ENCODE peak calls at places on chromosome 2, in ten cellular contexts. One of them, this sample, is unnamed.
A peak's percentile ranks its signal among the peaks of the same experiment; 100 is the strongest.

GRCh38 chr2:21793461-21793860 is 669.7 kb downstream of the TDRD15 start:
- DNase-seq in AG08396: no peak
- DNase-seq in stimulated activated CD4-positive, alpha-beta T cell treated with anti-CD3 and anti-CD28 coated beads, Interleukin-2, amount 100 ng/mL, for 24 hours: no peak
- DNase-seq in NCI-H345: no peak
- DNase-seq in RPMI8226: no peak
- DNase-seq in RPMI7951: no peak
- DNase-seq in NCI-H460: no peak
- DNase-seq in astrocyte of the spinal cord: no peak
- DNase-seq in GM04503: no peak
- DNase-seq in stimulated activated naive CD8-positive, alpha-beta T cell treated with anti-CD3 and anti-CD28 coated beads, Interleukin-15, Interleukin-2, amounts not matched to agents 100 U/mL and 50 U/mL, for 24 hours: no peak
- DNase-seq in this sample: no peak

GRCh38 chr2:186347472-186347871 is 138.6 kb upstream of the ZC3H15 start:
- DNase-seq in AG08396: no peak
- DNase-seq in stimulated activated CD4-positive, alpha-beta T cell treated with anti-CD3 and anti-CD28 coated beads, Interleukin-2, amount 100 ng/mL, for 24 hours: no peak
- DNase-seq in NCI-H345: no peak
- DNase-seq in RPMI8226: no peak
- DNase-seq in RPMI7951: peak; percentile 5
- DNase-seq in NCI-H460: no peak
- DNase-seq in astrocyte of the spinal cord: peak; percentile 31
- DNase-seq in GM04503: no peak
- DNase-seq in stimulated activated naive CD8-positive, alpha-beta T cell treated with anti-CD3 and anti-CD28 coated beads, Interleukin-15, Interleukin-2, amounts not matched to agents 100 U/mL and 50 U/mL, for 24 hours: no peak
- DNase-seq in this sample: no peak

GRCh38 chr2:6233932-6234331 is 541.7 kb downstream of the SOX11 start:
- DNase-seq in AG08396: no peak
- DNase-seq in stimulated activated CD4-positive, alpha-beta T cell treated with anti-CD3 and anti-CD28 coated beads, Interleukin-2, amount 100 ng/mL, for 24 hours: no peak
- DNase-seq in NCI-H345: no peak
- DNase-seq in RPMI8226: no peak
- DNase-seq in RPMI7951: no peak
- DNase-seq in NCI-H460: no peak
- DNase-seq in astrocyte of the spinal cord: no peak
- DNase-seq in GM04503: no peak
- DNase-seq in stimulated activated naive CD8-positive, alpha-beta T cell treated with anti-CD3 and anti-CD28 coated beads, Interleukin-15, Interleukin-2, amounts not matched to agents 100 U/mL and 50 U/mL, for 24 hours: no peak
- DNase-seq in this sample: no peak

GRCh38 chr2:57890993-57891688 is 155.5 kb upstream of the VRK2 start:
- DNase-seq in AG08396: no peak
- DNase-seq in stimulated activated CD4-positive, alpha-beta T cell treated with anti-CD3 and anti-CD28 coated beads, Interleukin-2, amount 100 ng/mL, for 24 hours: no peak
- DNase-seq in NCI-H345: no peak
- DNase-seq in RPMI8226: no peak
- DNase-seq in RPMI7951: no peak
- DNase-seq in NCI-H460: no peak
- DNase-seq in astrocyte of the spinal cord: no peak
- DNase-seq in GM04503: no peak
- DNase-seq in stimulated activated naive CD8-positive, alpha-beta T cell treated with anti-CD3 and anti-CD28 coated beads, Interleukin-15, Interleukin-2, amounts not matched to agents 100 U/mL and 50 U/mL, for 24 hours: no peak
- DNase-seq in this sample: no peak

GRCh38 chr2:100365434-100365833 is 43.1 kb upstream of the LONRF2 start:
- DNase-seq in AG08396: no peak
- DNase-seq in stimulated activated CD4-positive, alpha-beta T cell treated with anti-CD3 and anti-CD28 coated beads, Interleukin-2, amount 100 ng/mL, for 24 hours: no peak
- DNase-seq in NCI-H345: peak; percentile 13
- DNase-seq in RPMI8226: peak; percentile 32
- DNase-seq in RPMI7951: peak; percentile 95
- DNase-seq in NCI-H460: no peak
- DNase-seq in astrocyte of the spinal cord: peak; percentile 93
- DNase-seq in GM04503: peak; percentile 22
- DNase-seq in stimulated activated naive CD8-positive, alpha-beta T cell treated with anti-CD3 and anti-CD28 coated beads, Interleukin-15, Interleukin-2, amounts not matched to agents 100 U/mL and 50 U/mL, for 24 hours: no peak
- DNase-seq in this sample: no peak

GRCh38 chr2:6442252-6442651 is 423.5 kb downstream of the CMPK2 start:
- DNase-seq in AG08396: no peak
- DNase-seq in stimulated activated CD4-positive, alpha-beta T cell treated with anti-CD3 and anti-CD28 coated beads, Interleukin-2, amount 100 ng/mL, for 24 hours: no peak
- DNase-seq in NCI-H345: no peak
- DNase-seq in RPMI8226: no peak
- DNase-seq in RPMI7951: no peak
- DNase-seq in NCI-H460: no peak
- DNase-seq in astrocyte of the spinal cord: no peak
- DNase-seq in GM04503: no peak
- DNase-seq in stimulated activated naive CD8-positive, alpha-beta T cell treated with anti-CD3 and anti-CD28 coated beads, Interleukin-15, Interleukin-2, amounts not matched to agents 100 U/mL and 50 U/mL, for 24 hours: no peak
- DNase-seq in this sample: no peak

GRCh38 chr2:189147361-189147760 is 32.2 kb downstream of the COL5A2 start:
- DNase-seq in AG08396: no peak
- DNase-seq in stimulated activated CD4-positive, alpha-beta T cell treated with anti-CD3 and anti-CD28 coated beads, Interleukin-2, amount 100 ng/mL, for 24 hours: no peak
- DNase-seq in NCI-H345: no peak
- DNase-seq in RPMI8226: no peak
- DNase-seq in RPMI7951: no peak
- DNase-seq in NCI-H460: no peak
- DNase-seq in astrocyte of the spinal cord: no peak
- DNase-seq in GM04503: no peak
- DNase-seq in stimulated activated naive CD8-positive, alpha-beta T cell treated with anti-CD3 and anti-CD28 coated beads, Interleukin-15, Interleukin-2, amounts not matched to agents 100 U/mL and 50 U/mL, for 24 hours: no peak
- DNase-seq in this sample: no peak

GRCh38 chr2:200306969-200307811 is 697 bp downstream of the SPATS2L start:
- DNase-seq in AG08396: peak; percentile 61
- DNase-seq in stimulated activated CD4-positive, alpha-beta T cell treated with anti-CD3 and anti-CD28 coated beads, Interleukin-2, amount 100 ng/mL, for 24 hours: peak; percentile 34
- DNase-seq in NCI-H345: peak; percentile 41
- DNase-seq in RPMI8226: peak; percentile 49
- DNase-seq in RPMI7951: peak; percentile 70
- DNase-seq in NCI-H460: no peak
- DNase-seq in astrocyte of the spinal cord: peak; percentile 37
- DNase-seq in GM04503: no peak
- DNase-seq in stimulated activated naive CD8-positive, alpha-beta T cell treated with anti-CD3 and anti-CD28 coated beads, Interleukin-15, Interleukin-2, amounts not matched to agents 100 U/mL and 50 U/mL, for 24 hours: peak; percentile 37
- DNase-seq in this sample: peak; percentile 39

GRCh38 chr2:173555833-173556232 is 201.2 kb downstream of the CDCA7 start:
- DNase-seq in AG08396: no peak
- DNase-seq in stimulated activated CD4-positive, alpha-beta T cell treated with anti-CD3 and anti-CD28 coated beads, Interleukin-2, amount 100 ng/mL, for 24 hours: no peak
- DNase-seq in NCI-H345: peak; percentile 76
- DNase-seq in RPMI8226: peak; percentile 82
- DNase-seq in RPMI7951: peak; percentile 16
- DNase-seq in NCI-H460: no peak
- DNase-seq in astrocyte of the spinal cord: peak; percentile 29
- DNase-seq in GM04503: no peak
- DNase-seq in stimulated activated naive CD8-positive, alpha-beta T cell treated with anti-CD3 and anti-CD28 coated beads, Interleukin-15, Interleukin-2, amounts not matched to agents 100 U/mL and 50 U/mL, for 24 hours: no peak
- DNase-seq in this sample: no peak

GRCh38 chr2:149200109-149200520 is 130.3 kb upstream of the LYPD6 start:
- DNase-seq in AG08396: no peak
- DNase-seq in stimulated activated CD4-positive, alpha-beta T cell treated with anti-CD3 and anti-CD28 coated beads, Interleukin-2, amount 100 ng/mL, for 24 hours: no peak
- DNase-seq in NCI-H345: no peak
- DNase-seq in RPMI8226: no peak
- DNase-seq in RPMI7951: peak; percentile 28
- DNase-seq in NCI-H460: no peak
- DNase-seq in astrocyte of the spinal cord: no peak
- DNase-seq in GM04503: no peak
- DNase-seq in stimulated activated naive CD8-positive, alpha-beta T cell treated with anti-CD3 and anti-CD28 coated beads, Interleukin-15, Interleukin-2, amounts not matched to agents 100 U/mL and 50 U/mL, for 24 hours: no peak
- DNase-seq in this sample: no peak

GRCh38 chr2:128466377-128467175 is 147.9 kb upstream of the HS6ST1 start:
- DNase-seq in AG08396: no peak
- DNase-seq in stimulated activated CD4-positive, alpha-beta T cell treated with anti-CD3 and anti-CD28 coated beads, Interleukin-2, amount 100 ng/mL, for 24 hours: no peak
- DNase-seq in NCI-H345: no peak
- DNase-seq in RPMI8226: no peak
- DNase-seq in RPMI7951: no peak
- DNase-seq in NCI-H460: no peak
- DNase-seq in astrocyte of the spinal cord: no peak
- DNase-seq in GM04503: no peak
- DNase-seq in stimulated activated naive CD8-positive, alpha-beta T cell treated with anti-CD3 and anti-CD28 coated beads, Interleukin-15, Interleukin-2, amounts not matched to agents 100 U/mL and 50 U/mL, for 24 hours: no peak
- DNase-seq in this sample: no peak

GRCh38 chr2:137525644-137526190 is 438.6 kb upstream of the HNMT start:
- DNase-seq in AG08396: no peak
- DNase-seq in stimulated activated CD4-positive, alpha-beta T cell treated with anti-CD3 and anti-CD28 coated beads, Interleukin-2, amount 100 ng/mL, for 24 hours: no peak
- DNase-seq in NCI-H345: peak; percentile 56
- DNase-seq in RPMI8226: no peak
- DNase-seq in RPMI7951: no peak
- DNase-seq in NCI-H460: no peak
- DNase-seq in astrocyte of the spinal cord: no peak
- DNase-seq in GM04503: no peak
- DNase-seq in stimulated activated naive CD8-positive, alpha-beta T cell treated with anti-CD3 and anti-CD28 coated beads, Interleukin-15, Interleukin-2, amounts not matched to agents 100 U/mL and 50 U/mL, for 24 hours: no peak
- DNase-seq in this sample: no peak

GRCh38 chr2:148614332-148615049 is 30.1 kb upstream of the EPC2 start:
- DNase-seq in AG08396: peak; percentile 10
- DNase-seq in stimulated activated CD4-positive, alpha-beta T cell treated with anti-CD3 and anti-CD28 coated beads, Interleukin-2, amount 100 ng/mL, for 24 hours: no peak
- DNase-seq in NCI-H345: no peak
- DNase-seq in RPMI8226: peak; percentile 49
- DNase-seq in RPMI7951: peak; percentile 77
- DNase-seq in NCI-H460: peak; percentile 45
- DNase-seq in astrocyte of the spinal cord: peak; percentile 41
- DNase-seq in GM04503: peak; percentile 7
- DNase-seq in stimulated activated naive CD8-positive, alpha-beta T cell treated with anti-CD3 and anti-CD28 coated beads, Interleukin-15, Interleukin-2, amounts not matched to agents 100 U/mL and 50 U/mL, for 24 hours: peak; percentile 6
- DNase-seq in this sample: peak; percentile 29

GRCh38 chr2:236671820-236672520 is 102.3 kb downstream of the ACKR3 start:
- DNase-seq in AG08396: no peak
- DNase-seq in stimulated activated CD4-positive, alpha-beta T cell treated with anti-CD3 and anti-CD28 coated beads, Interleukin-2, amount 100 ng/mL, for 24 hours: no peak
- DNase-seq in NCI-H345: no peak
- DNase-seq in RPMI8226: no peak
- DNase-seq in RPMI7951: no peak
- DNase-seq in NCI-H460: no peak
- DNase-seq in astrocyte of the spinal cord: no peak
- DNase-seq in GM04503: no peak
- DNase-seq in stimulated activated naive CD8-positive, alpha-beta T cell treated with anti-CD3 and anti-CD28 coated beads, Interleukin-15, Interleukin-2, amounts not matched to agents 100 U/mL and 50 U/mL, for 24 hours: no peak
- DNase-seq in this sample: no peak

GRCh38 chr2:152034257-152034801 is 64.5 kb downstream of the CACNB4 start:
- DNase-seq in AG08396: no peak
- DNase-seq in stimulated activated CD4-positive, alpha-beta T cell treated with anti-CD3 and anti-CD28 coated beads, Interleukin-2, amount 100 ng/mL, for 24 hours: no peak
- DNase-seq in NCI-H345: no peak
- DNase-seq in RPMI8226: no peak
- DNase-seq in RPMI7951: no peak
- DNase-seq in NCI-H460: no peak
- DNase-seq in astrocyte of the spinal cord: no peak
- DNase-seq in GM04503: no peak
- DNase-seq in stimulated activated naive CD8-positive, alpha-beta T cell treated with anti-CD3 and anti-CD28 coated beads, Interleukin-15, Interleukin-2, amounts not matched to agents 100 U/mL and 50 U/mL, for 24 hours: no peak
- DNase-seq in this sample: no peak

GRCh38 chr2:98911376-98912154 is 24.5 kb downstream of the CRACDL start:
- DNase-seq in AG08396: no peak
- DNase-seq in stimulated activated CD4-positive, alpha-beta T cell treated with anti-CD3 and anti-CD28 coated beads, Interleukin-2, amount 100 ng/mL, for 24 hours: no peak
- DNase-seq in NCI-H345: no peak
- DNase-seq in RPMI8226: no peak
- DNase-seq in RPMI7951: peak; percentile 32
- DNase-seq in NCI-H460: no peak
- DNase-seq in astrocyte of the spinal cord: peak; percentile 41
- DNase-seq in GM04503: no peak
- DNase-seq in stimulated activated naive CD8-positive, alpha-beta T cell treated with anti-CD3 and anti-CD28 coated beads, Interleukin-15, Interleukin-2, amounts not matched to agents 100 U/mL and 50 U/mL, for 24 hours: no peak
- DNase-seq in this sample: no peak

GRCh38 chr2:35114765-35115164 is 1240.8 kb upstream of the CRIM1 start:
- DNase-seq in AG08396: no peak
- DNase-seq in stimulated activated CD4-positive, alpha-beta T cell treated with anti-CD3 and anti-CD28 coated beads, Interleukin-2, amount 100 ng/mL, for 24 hours: no peak
- DNase-seq in NCI-H345: no peak
- DNase-seq in RPMI8226: peak; percentile 39
- DNase-seq in RPMI7951: no peak
- DNase-seq in NCI-H460: peak; percentile 27
- DNase-seq in astrocyte of the spinal cord: no peak
- DNase-seq in GM04503: no peak
- DNase-seq in stimulated activated naive CD8-positive, alpha-beta T cell treated with anti-CD3 and anti-CD28 coated beads, Interleukin-15, Interleukin-2, amounts not matched to agents 100 U/mL and 50 U/mL, for 24 hours: no peak
- DNase-seq in this sample: no peak

GRCh38 chr2:199798881-199799580 is 52.0 kb downstream of the FTCDNL1 start:
- DNase-seq in AG08396: no peak
- DNase-seq in stimulated activated CD4-positive, alpha-beta T cell treated with anti-CD3 and anti-CD28 coated beads, Interleukin-2, amount 100 ng/mL, for 24 hours: no peak
- DNase-seq in NCI-H345: no peak
- DNase-seq in RPMI8226: no peak
- DNase-seq in RPMI7951: peak; percentile 61
- DNase-seq in NCI-H460: no peak
- DNase-seq in astrocyte of the spinal cord: peak; percentile 9
- DNase-seq in GM04503: no peak
- DNase-seq in stimulated activated naive CD8-positive, alpha-beta T cell treated with anti-CD3 and anti-CD28 coated beads, Interleukin-15, Interleukin-2, amounts not matched to agents 100 U/mL and 50 U/mL, for 24 hours: no peak
- DNase-seq in this sample: no peak

GRCh38 chr2:209371407-209371806 is 52.4 kb upstream of the MAP2 start:
- DNase-seq in AG08396: no peak
- DNase-seq in stimulated activated CD4-positive, alpha-beta T cell treated with anti-CD3 and anti-CD28 coated beads, Interleukin-2, amount 100 ng/mL, for 24 hours: no peak
- DNase-seq in NCI-H345: no peak
- DNase-seq in RPMI8226: no peak
- DNase-seq in RPMI7951: no peak
- DNase-seq in NCI-H460: no peak
- DNase-seq in astrocyte of the spinal cord: no peak
- DNase-seq in GM04503: no peak
- DNase-seq in stimulated activated naive CD8-positive, alpha-beta T cell treated with anti-CD3 and anti-CD28 coated beads, Interleukin-15, Interleukin-2, amounts not matched to agents 100 U/mL and 50 U/mL, for 24 hours: no peak
- DNase-seq in this sample: no peak

GRCh38 chr2:228875152-228875875 is 395.8 kb downstream of the PID1 start:
- DNase-seq in AG08396: no peak
- DNase-seq in stimulated activated CD4-positive, alpha-beta T cell treated with anti-CD3 and anti-CD28 coated beads, Interleukin-2, amount 100 ng/mL, for 24 hours: no peak
- DNase-seq in NCI-H345: no peak
- DNase-seq in RPMI8226: no peak
- DNase-seq in RPMI7951: peak; percentile 75
- DNase-seq in NCI-H460: no peak
- DNase-seq in astrocyte of the spinal cord: peak; percentile 34
- DNase-seq in GM04503: peak; percentile 60
- DNase-seq in stimulated activated naive CD8-positive, alpha-beta T cell treated with anti-CD3 and anti-CD28 coated beads, Interleukin-15, Interleukin-2, amounts not matched to agents 100 U/mL and 50 U/mL, for 24 hours: no peak
- DNase-seq in this sample: no peak

GRCh38 chr2:109032229-109032800 is 43.3 kb upstream of the EDAR start:
- DNase-seq in AG08396: no peak
- DNase-seq in stimulated activated CD4-positive, alpha-beta T cell treated with anti-CD3 and anti-CD28 coated beads, Interleukin-2, amount 100 ng/mL, for 24 hours: no peak
- DNase-seq in NCI-H345: no peak
- DNase-seq in RPMI8226: peak; percentile 20
- DNase-seq in RPMI7951: no peak
- DNase-seq in NCI-H460: no peak
- DNase-seq in astrocyte of the spinal cord: no peak
- DNase-seq in GM04503: no peak
- DNase-seq in stimulated activated naive CD8-positive, alpha-beta T cell treated with anti-CD3 and anti-CD28 coated beads, Interleukin-15, Interleukin-2, amounts not matched to agents 100 U/mL and 50 U/mL, for 24 hours: peak; percentile 29
- DNase-seq in this sample: peak; percentile 48

GRCh38 chr2:108409768-108410167 is 32.0 kb downstream of the SULT1C4 start:
- DNase-seq in AG08396: no peak
- DNase-seq in stimulated activated CD4-positive, alpha-beta T cell treated with anti-CD3 and anti-CD28 coated beads, Interleukin-2, amount 100 ng/mL, for 24 hours: no peak
- DNase-seq in NCI-H345: no peak
- DNase-seq in RPMI8226: no peak
- DNase-seq in RPMI7951: peak; percentile 37
- DNase-seq in NCI-H460: no peak
- DNase-seq in astrocyte of the spinal cord: peak; percentile 54
- DNase-seq in GM04503: peak; percentile 47
- DNase-seq in stimulated activated naive CD8-positive, alpha-beta T cell treated with anti-CD3 and anti-CD28 coated beads, Interleukin-15, Interleukin-2, amounts not matched to agents 100 U/mL and 50 U/mL, for 24 hours: no peak
- DNase-seq in this sample: no peak

GRCh38 chr2:3344897-3345296 is 32.7 kb downstream of the EIPR1 start:
- DNase-seq in AG08396: no peak
- DNase-seq in stimulated activated CD4-positive, alpha-beta T cell treated with anti-CD3 and anti-CD28 coated beads, Interleukin-2, amount 100 ng/mL, for 24 hours: no peak
- DNase-seq in NCI-H345: no peak
- DNase-seq in RPMI8226: no peak
- DNase-seq in RPMI7951: no peak
- DNase-seq in NCI-H460: no peak
- DNase-seq in astrocyte of the spinal cord: no peak
- DNase-seq in GM04503: no peak
- DNase-seq in stimulated activated naive CD8-positive, alpha-beta T cell treated with anti-CD3 and anti-CD28 coated beads, Interleukin-15, Interleukin-2, amounts not matched to agents 100 U/mL and 50 U/mL, for 24 hours: no peak
- DNase-seq in this sample: no peak

GRCh38 chr2:11899264-11899818 is 152.9 kb downstream of the LPIN1 start:
- DNase-seq in AG08396: peak; percentile 44
- DNase-seq in stimulated activated CD4-positive, alpha-beta T cell treated with anti-CD3 and anti-CD28 coated beads, Interleukin-2, amount 100 ng/mL, for 24 hours: peak; percentile 1
- DNase-seq in NCI-H345: no peak
- DNase-seq in RPMI8226: no peak
- DNase-seq in RPMI7951: peak; percentile 79
- DNase-seq in NCI-H460: no peak
- DNase-seq in astrocyte of the spinal cord: peak; percentile 79
- DNase-seq in GM04503: peak; percentile 21
- DNase-seq in stimulated activated naive CD8-positive, alpha-beta T cell treated with anti-CD3 and anti-CD28 coated beads, Interleukin-15, Interleukin-2, amounts not matched to agents 100 U/mL and 50 U/mL, for 24 hours: no peak
- DNase-seq in this sample: no peak

GRCh38 chr2:211468881-211469280 is 912.5 kb downstream of the CPS1 start:
- DNase-seq in AG08396: no peak
- DNase-seq in stimulated activated CD4-positive, alpha-beta T cell treated with anti-CD3 and anti-CD28 coated beads, Interleukin-2, amount 100 ng/mL, for 24 hours: no peak
- DNase-seq in NCI-H345: no peak
- DNase-seq in RPMI8226: no peak
- DNase-seq in RPMI7951: no peak
- DNase-seq in NCI-H460: no peak
- DNase-seq in astrocyte of the spinal cord: no peak
- DNase-seq in GM04503: no peak
- DNase-seq in stimulated activated naive CD8-positive, alpha-beta T cell treated with anti-CD3 and anti-CD28 coated beads, Interleukin-15, Interleukin-2, amounts not matched to agents 100 U/mL and 50 U/mL, for 24 hours: no peak
- DNase-seq in this sample: no peak

GRCh38 chr2:99648115-99648850 is 158.5 kb upstream of the REV1 start:
- DNase-seq in AG08396: peak; percentile 51
- DNase-seq in stimulated activated CD4-positive, alpha-beta T cell treated with anti-CD3 and anti-CD28 coated beads, Interleukin-2, amount 100 ng/mL, for 24 hours: no peak
- DNase-seq in NCI-H345: no peak
- DNase-seq in RPMI8226: no peak
- DNase-seq in RPMI7951: peak; percentile 46
- DNase-seq in NCI-H460: no peak
- DNase-seq in astrocyte of the spinal cord: peak; percentile 61
- DNase-seq in GM04503: peak; percentile 70
- DNase-seq in stimulated activated naive CD8-positive, alpha-beta T cell treated with anti-CD3 and anti-CD28 coated beads, Interleukin-15, Interleukin-2, amounts not matched to agents 100 U/mL and 50 U/mL, for 24 hours: no peak
- DNase-seq in this sample: no peak

GRCh38 chr2:202545931-202546330 is 88.8 kb upstream of the FAM117B start:
- DNase-seq in AG08396: no peak
- DNase-seq in stimulated activated CD4-positive, alpha-beta T cell treated with anti-CD3 and anti-CD28 coated beads, Interleukin-2, amount 100 ng/mL, for 24 hours: no peak
- DNase-seq in NCI-H345: no peak
- DNase-seq in RPMI8226: no peak
- DNase-seq in RPMI7951: no peak
- DNase-seq in NCI-H460: no peak
- DNase-seq in astrocyte of the spinal cord: no peak
- DNase-seq in GM04503: no peak
- DNase-seq in stimulated activated naive CD8-positive, alpha-beta T cell treated with anti-CD3 and anti-CD28 coated beads, Interleukin-15, Interleukin-2, amounts not matched to agents 100 U/mL and 50 U/mL, for 24 hours: no peak
- DNase-seq in this sample: no peak

GRCh38 chr2:240467659-240468299 is 32.3 kb downstream of the GPC1 start:
- DNase-seq in AG08396: peak; percentile 15
- DNase-seq in stimulated activated CD4-positive, alpha-beta T cell treated with anti-CD3 and anti-CD28 coated beads, Interleukin-2, amount 100 ng/mL, for 24 hours: peak; percentile 14
- DNase-seq in NCI-H345: no peak
- DNase-seq in RPMI8226: no peak
- DNase-seq in RPMI7951: no peak
- DNase-seq in NCI-H460: no peak
- DNase-seq in astrocyte of the spinal cord: no peak
- DNase-seq in GM04503: no peak
- DNase-seq in stimulated activated naive CD8-positive, alpha-beta T cell treated with anti-CD3 and anti-CD28 coated beads, Interleukin-15, Interleukin-2, amounts not matched to agents 100 U/mL and 50 U/mL, for 24 hours: no peak
- DNase-seq in this sample: peak; percentile 13

This sample was measured in activated T-cell treated with anti-CD3 and anti-CD28 coated beads, Interleukin-2, amount 50 U/mL, for 48 hours.